ENCODE peak calls at places on chromosomes 7 and 10, in seven cellular contexts. One of them, this sample, is unnamed.

GRCh38 chr10:73625004-73625883 is 16.0 kb downstream of the MYOZ1 start:
- DNase-seq in activated CD8-positive, alpha-beta memory T cell treated with anti-CD3 and anti-CD28 coated beads for 48 hours: no peak
- DNase-seq in T-helper 1 cell: peak; percentile 8
- DNase-seq in naive B cell: no peak
- DNase-seq in activated naive CD4-positive, alpha-beta T cell treated with anti-CD3 and anti-CD28 coated beads, Interleukin-2, amount 50 U/mL, for 72 hours: no peak
- DNase-seq in H7: peak; percentile 88
- DNase-seq in RWPE2: no peak
- DNase-seq in this sample: peak; percentile 54

GRCh38 chr7:44150966-44151678 is 10.0 kb upstream of the MYL7 start:
- DNase-seq in activated CD8-positive, alpha-beta memory T cell treated with anti-CD3 and anti-CD28 coated beads for 48 hours: no peak
- DNase-seq in T-helper 1 cell: no peak
- DNase-seq in naive B cell: no peak
- DNase-seq in activated naive CD4-positive, alpha-beta T cell treated with anti-CD3 and anti-CD28 coated beads, Interleukin-2, amount 50 U/mL, for 72 hours: peak; percentile 42
- DNase-seq in H7: peak; percentile 28
- DNase-seq in RWPE2: no peak
- DNase-seq in this sample: no peak

GRCh38 chr7:116653204-116653603 is 18.8 kb upstream of the MET start:
- DNase-seq in activated CD8-positive, alpha-beta memory T cell treated with anti-CD3 and anti-CD28 coated beads for 48 hours: no peak
- DNase-seq in T-helper 1 cell: no peak
- DNase-seq in naive B cell: no peak
- DNase-seq in activated naive CD4-positive, alpha-beta T cell treated with anti-CD3 and anti-CD28 coated beads, Interleukin-2, amount 50 U/mL, for 72 hours: no peak
- DNase-seq in H7: no peak
- DNase-seq in RWPE2: no peak
- DNase-seq in this sample: no peak

GRCh38 chr10:101969496-101969895 is 86.5 kb downstream of the ARMH3 start:
- DNase-seq in activated CD8-positive, alpha-beta memory T cell treated with anti-CD3 and anti-CD28 coated beads for 48 hours: no peak
- DNase-seq in T-helper 1 cell: no peak
- DNase-seq in naive B cell: no peak
- DNase-seq in activated naive CD4-positive, alpha-beta T cell treated with anti-CD3 and anti-CD28 coated beads, Interleukin-2, amount 50 U/mL, for 72 hours: no peak
- DNase-seq in H7: no peak
- DNase-seq in RWPE2: no peak
- DNase-seq in this sample: no peak

GRCh38 chr7:151017953-151018420 is 6.3 kb downstream of the ATG9B start:
- DNase-seq in activated CD8-positive, alpha-beta memory T cell treated with anti-CD3 and anti-CD28 coated beads for 48 hours: peak; percentile 58
- DNase-seq in T-helper 1 cell: peak; percentile 73
- DNase-seq in naive B cell: peak; percentile 81
- DNase-seq in activated naive CD4-positive, alpha-beta T cell treated with anti-CD3 and anti-CD28 coated beads, Interleukin-2, amount 50 U/mL, for 72 hours: no peak
- DNase-seq in H7: peak; percentile 96
- DNase-seq in RWPE2: peak; percentile 70
- DNase-seq in this sample: peak; percentile 95

GRCh38 chr7:158957507-158957900 is 101.1 kb downstream of the DYNC2I1 start:
- DNase-seq in activated CD8-positive, alpha-beta memory T cell treated with anti-CD3 and anti-CD28 coated beads for 48 hours: no peak
- DNase-seq in T-helper 1 cell: no peak
- DNase-seq in naive B cell: peak; percentile 5
- DNase-seq in activated naive CD4-positive, alpha-beta T cell treated with anti-CD3 and anti-CD28 coated beads, Interleukin-2, amount 50 U/mL, for 72 hours: no peak
- DNase-seq in H7: no peak
- DNase-seq in RWPE2: no peak
- DNase-seq in this sample: no peak

GRCh38 chr7:134120405-134120804 is 6.7 kb upstream of the LRGUK start:
- DNase-seq in activated CD8-positive, alpha-beta memory T cell treated with anti-CD3 and anti-CD28 coated beads for 48 hours: no peak
- DNase-seq in T-helper 1 cell: no peak
- DNase-seq in naive B cell: no peak
- DNase-seq in activated naive CD4-positive, alpha-beta T cell treated with anti-CD3 and anti-CD28 coated beads, Interleukin-2, amount 50 U/mL, for 72 hours: no peak
- DNase-seq in H7: no peak
- DNase-seq in RWPE2: no peak
- DNase-seq in this sample: no peak

GRCh38 chr10:73597346-73597745 is 6.2 kb upstream of the USP54 start:
- DNase-seq in activated CD8-positive, alpha-beta memory T cell treated with anti-CD3 and anti-CD28 coated beads for 48 hours: no peak
- DNase-seq in T-helper 1 cell: no peak
- DNase-seq in naive B cell: no peak
- DNase-seq in activated naive CD4-positive, alpha-beta T cell treated with anti-CD3 and anti-CD28 coated beads, Interleukin-2, amount 50 U/mL, for 72 hours: no peak
- DNase-seq in H7: no peak
- DNase-seq in RWPE2: no peak
- DNase-seq in this sample: no peak

GRCh38 chr7:30732606-30733005 is 19.3 kb upstream of the INMT start:
- DNase-seq in activated CD8-positive, alpha-beta memory T cell treated with anti-CD3 and anti-CD28 coated beads for 48 hours: no peak
- DNase-seq in T-helper 1 cell: no peak
- DNase-seq in naive B cell: no peak
- DNase-seq in activated naive CD4-positive, alpha-beta T cell treated with anti-CD3 and anti-CD28 coated beads, Interleukin-2, amount 50 U/mL, for 72 hours: no peak
- DNase-seq in H7: no peak
- DNase-seq in RWPE2: no peak
- DNase-seq in this sample: no peak

GRCh38 chr7:139852482-139852845 is 23.4 kb downstream of the TBXAS1 start:
- DNase-seq in activated CD8-positive, alpha-beta memory T cell treated with anti-CD3 and anti-CD28 coated beads for 48 hours: no peak
- DNase-seq in T-helper 1 cell: no peak
- DNase-seq in naive B cell: no peak
- DNase-seq in activated naive CD4-positive, alpha-beta T cell treated with anti-CD3 and anti-CD28 coated beads, Interleukin-2, amount 50 U/mL, for 72 hours: no peak
- DNase-seq in H7: no peak
- DNase-seq in RWPE2: no peak
- DNase-seq in this sample: no peak

GRCh38 chr10:104732222-104732621 is 91.1 kb downstream of the SORCS3 start:
- DNase-seq in activated CD8-positive, alpha-beta memory T cell treated with anti-CD3 and anti-CD28 coated beads for 48 hours: no peak
- DNase-seq in T-helper 1 cell: no peak
- DNase-seq in naive B cell: no peak
- DNase-seq in activated naive CD4-positive, alpha-beta T cell treated with anti-CD3 and anti-CD28 coated beads, Interleukin-2, amount 50 U/mL, for 72 hours: no peak
- DNase-seq in H7: no peak
- DNase-seq in RWPE2: no peak
- DNase-seq in this sample: no peak

GRCh38 chr7:101089876-101090275 is 4.6 kb downstream of the TRIM56 start:
- DNase-seq in activated CD8-positive, alpha-beta memory T cell treated with anti-CD3 and anti-CD28 coated beads for 48 hours: no peak
- DNase-seq in T-helper 1 cell: no peak
- DNase-seq in naive B cell: no peak
- DNase-seq in activated naive CD4-positive, alpha-beta T cell treated with anti-CD3 and anti-CD28 coated beads, Interleukin-2, amount 50 U/mL, for 72 hours: no peak
- DNase-seq in H7: no peak
- DNase-seq in RWPE2: no peak
- DNase-seq in this sample: no peak

GRCh38 chr7:7710469-7710868 is 7.9 kb downstream of the RPA3 start:
- DNase-seq in activated CD8-positive, alpha-beta memory T cell treated with anti-CD3 and anti-CD28 coated beads for 48 hours: no peak
- DNase-seq in T-helper 1 cell: no peak
- DNase-seq in naive B cell: no peak
- DNase-seq in activated naive CD4-positive, alpha-beta T cell treated with anti-CD3 and anti-CD28 coated beads, Interleukin-2, amount 50 U/mL, for 72 hours: no peak
- DNase-seq in H7: no peak
- DNase-seq in RWPE2: no peak
- DNase-seq in this sample: no peak